ENCODE peak calls at places on chromosomes 4 and X, in five cellular contexts. Y is GM12878, I is Peyer's patch, S is tibial nerve, L is HCT116. C is an unnamed sample.

GRCh38 chr4:121182296-121182695 is 18.2 kb upstream of the TNIP3 start:
- DNase-seq in I (no peak), S (no peak), Y (no peak), L (no peak), C (peak)

GRCh38 chr4:163614866-163615265 is 120.4 kb downstream of the TMA16 start:
- DNase-seq in Y (no peak), L (no peak), S (no peak), I (no peak), C (no peak)

GRCh38 chr4:84809946-84810345 is 156.5 kb downstream of the WDFY3 start:
- DNase-seq in Y (no peak), S (no peak), L (no peak), I (no peak), C (no peak)

GRCh38 chrX:125152011-125152410 is 167.7 kb upstream of the TEX13C start:
- DNase-seq in L (no peak), I (no peak), Y (no peak), S (no peak), C (no peak)

GRCh38 chrX:11765449-11765848 is 7.4 kb downstream of the MSL3 start:
- DNase-seq in I (no peak), Y (no peak), S (no peak), L (no peak), C (no peak)

GRCh38 chrX:24493740-24494543 is 28.9 kb downstream of the PDK3 start:
- DNase-seq in L (no peak), Y (no peak), I (no peak), S (no peak), C (no peak)

GRCh38 chr4:12172198-12172970 is 743.7 kb upstream of the HS3ST1 start:
- DNase-seq in I (no peak), Y (no peak), S (no peak), L (no peak), C (no peak)

GRCh38 chrX:49878128-49878833 is 1.0 kb upstream of the USP27X start:
- DNase-seq in I (no peak), L (no peak), S (no peak), Y (no peak), C (no peak)

GRCh38 chr4:26858947-26859401 is 1.7 kb upstream of the STIM2 start:
- DNase-seq in L (no peak), I (no peak), Y (no peak), S (no peak), C (peak)

GRCh38 chr4:81164623-81165416 is 50.2 kb downstream of the PRKG2 start:
- DNase-seq in Y (no peak), S (no peak), I (peak), L (peak), C (no peak)

GRCh38 chr4:138398297-138398696 is 156.1 kb upstream of the SLC7A11 start:
- DNase-seq in Y (no peak), I (no peak), L (no peak), S (no peak), C (no peak)

GRCh38 chr4:180932365-180933001 is 1310.7 kb upstream of the TENM3 start:
- DNase-seq in S (no peak), L (no peak), Y (no peak), I (no peak), C (no peak)

GRCh38 chrX:140687706-140688105 is 21.9 kb upstream of the LINC00632 start:
- DNase-seq in Y (no peak), L (no peak), S (no peak), I (no peak), C (no peak)

GRCh38 chrX:108439961-108440696 is 491 bp downstream of the COL4A5 start:
- DNase-seq in Y (no peak), I (no peak), L (no peak), S (no peak), C (peak)

GRCh38 chr4:91958651-91959050 is 345.1 kb upstream of the GRID2 start:
- DNase-seq in S (no peak), Y (no peak), L (no peak), I (no peak), C (no peak)

GRCh38 chrX:118420462-118420861 is 74.6 kb downstream of the WDR44 start:
- DNase-seq in Y (no peak), S (no peak), I (no peak), L (no peak), C (peak)

GRCh38 chrX:13109811-13110210 is 65.4 kb upstream of the FAM9C start:
- DNase-seq in L (no peak), Y (no peak), S (no peak), I (no peak), C (no peak)

GRCh38 chrX:86121916-86122315 is 26.3 kb upstream of the DACH2 start:
- DNase-seq in Y (no peak), S (no peak), L (no peak), I (no peak), C (no peak)

GRCh38 chrX:152926923-152927322 is 29.1 kb downstream of the ZNF185 start:
- DNase-seq in L (no peak), S (no peak), Y (no peak), I (no peak), C (no peak)

GRCh38 chr4:137601924-137602323 is 69.6 kb upstream of the PCDH18 start:
- DNase-seq in I (no peak), L (no peak), S (no peak), Y (no peak), C (no peak)

GRCh38 chr4:42558156-42558555 is 98.7 kb downstream of the ATP8A1 start:
- DNase-seq in L (no peak), I (no peak), Y (no peak), S (no peak), C (no peak)

GRCh38 chr4:170248576-170248975 is 158.8 kb upstream of the AADAT start:
- DNase-seq in Y (no peak), L (no peak), I (no peak), S (no peak), C (no peak)

GRCh38 chr4:27692098-27692679 is 831.5 kb downstream of the STIM2 start:
- DNase-seq in I (no peak), Y (no peak), S (no peak), L (peak), C (peak)

GRCh38 chr4:78197947-78198346 is 140.8 kb downstream of the FRAS1 start:
- DNase-seq in Y (no peak), S (no peak), L (no peak), I (no peak), C (no peak)

GRCh38 chr4:136301773-136302172 is 1230.5 kb downstream of the PCDH18 start:
- DNase-seq in I (no peak), S (no peak), Y (no peak), L (no peak), C (no peak)

GRCh38 chrX:70254063-70254400 is 6.0 kb downstream of the P2RY4 start:
- DNase-seq in I (no peak), Y (no peak), L (peak), S (no peak), C (no peak)

GRCh38 chrX:153158319-153158718 is 20.8 kb upstream of the MAGEA1 start:
- DNase-seq in L (no peak), Y (no peak), S (no peak), I (no peak), C (no peak)

GRCh38 chr4:159169903-159170302 is 67.0 kb downstream of the RAPGEF2 start:
- DNase-seq in L (no peak), I (no peak), S (no peak), Y (no peak), C (no peak)

GRCh38 chrX:49041683-49042529 is 1.3 kb downstream of the TFE3 start:
- DNase-seq in Y (no peak), L (no peak), S (no peak), I (no peak), C (peak)

GRCh38 chr4:108794136-108794535 is 31.3 kb upstream of the ETNPPL start:
- DNase-seq in L (no peak), I (no peak), S (no peak), Y (no peak), C (no peak)

GRCh38 chrX:8783100-8784098 is 17.8 kb downstream of the FAM9A start:
- DNase-seq in S (no peak), Y (no peak), I (no peak), L (no peak), C (peak)
- TF ChIP-seq CTCF in S (no peak), Y (peak), I (peak), L (no peak), C (peak)

GRCh38 chrX:96684339-96685204 is at the start of gene DIAPH2:
- DNase-seq in I (peak), Y (peak), L (peak), S (peak), C (peak)
- TF ChIP-seq POLR2A in I (peak), Y (peak), L (no peak), S (peak), C (peak)

GRCh38 chr4:141860974-141861373 is 224.6 kb downstream of the IL15 start:
- DNase-seq in L (peak), I (no peak), S (no peak), Y (no peak), C (no peak)
- TF ChIP-seq CTCF in L (peak), I (peak), S (no peak), Y (no peak), C (no peak)

DNA sequence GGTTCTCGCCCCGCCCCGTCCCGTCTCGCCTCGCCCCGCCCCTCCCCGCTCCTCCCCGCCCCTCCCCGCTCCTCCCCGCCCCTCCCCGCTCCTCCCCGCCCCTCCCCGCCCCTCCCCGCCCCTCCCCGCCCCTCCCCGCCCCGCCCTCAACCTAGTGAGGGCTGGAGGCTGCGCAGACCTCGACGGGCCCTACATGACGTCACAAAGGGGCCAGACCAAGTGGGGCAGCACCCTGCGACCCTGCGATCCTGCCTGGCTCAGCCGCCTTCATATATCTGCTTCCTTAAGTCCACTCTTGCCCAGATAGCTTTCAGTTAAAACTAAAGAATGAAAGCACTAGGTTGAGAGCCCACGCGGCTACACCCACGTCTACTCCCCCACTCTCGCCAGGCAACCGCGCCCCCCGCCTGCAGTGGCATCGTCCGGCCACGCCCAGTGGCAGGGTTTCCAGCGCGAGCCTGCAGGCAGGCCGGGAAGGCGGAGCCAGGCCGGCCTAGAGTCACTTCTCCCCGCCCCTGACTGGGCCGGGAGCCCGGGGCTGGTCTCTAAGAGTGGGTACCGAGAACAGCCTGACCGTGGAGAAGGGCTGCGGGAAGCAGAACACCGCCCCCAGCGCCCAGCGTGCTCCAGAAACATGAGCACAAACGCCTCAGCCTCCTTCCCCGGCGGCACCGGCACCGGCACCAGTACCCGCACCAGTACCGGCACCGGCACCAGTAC is 1.5 kb upstream of the MAOA start:
- DNase-seq in I (peak), Y (peak), S (peak), L (peak), C (peak)
- TF ChIP-seq POLR2A in I (peak), Y (no peak), S (peak), L (no peak), C (peak)

DNA sequence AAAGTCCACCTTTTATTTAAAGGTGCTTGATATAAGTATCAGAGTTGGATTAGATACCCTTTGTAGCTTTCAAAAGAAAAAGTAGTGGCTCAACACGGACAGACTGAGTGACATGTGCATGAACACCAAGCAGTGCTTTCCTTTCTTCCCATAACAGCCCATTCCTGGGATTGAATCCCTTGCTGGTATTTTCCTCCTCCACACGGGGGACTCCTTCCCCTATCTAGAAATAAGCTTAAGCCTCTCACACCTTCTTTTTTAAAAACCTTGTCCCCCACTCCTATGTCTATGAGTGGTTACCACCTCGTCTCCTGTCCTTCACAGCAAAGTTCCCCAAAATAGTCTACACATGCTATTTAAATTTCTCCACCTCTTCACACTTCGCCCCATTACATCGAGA is 5.1 kb downstream of the AP1S2 start:
- DNase-seq in Y (no peak), S (no peak), I (no peak), L (no peak), C (peak)
- TF ChIP-seq CTCF in Y (peak), S (peak), I (no peak), L (no peak), C (no peak)

GRCh38 chr4:51842554-51843308 is at the start of gene DCUN1D4:
- DNase-seq in L (peak), S (peak), Y (peak), I (peak), C (peak)
- TF ChIP-seq POLR2A in L (no peak), S (peak), Y (peak), I (peak), C (peak)

DNA sequence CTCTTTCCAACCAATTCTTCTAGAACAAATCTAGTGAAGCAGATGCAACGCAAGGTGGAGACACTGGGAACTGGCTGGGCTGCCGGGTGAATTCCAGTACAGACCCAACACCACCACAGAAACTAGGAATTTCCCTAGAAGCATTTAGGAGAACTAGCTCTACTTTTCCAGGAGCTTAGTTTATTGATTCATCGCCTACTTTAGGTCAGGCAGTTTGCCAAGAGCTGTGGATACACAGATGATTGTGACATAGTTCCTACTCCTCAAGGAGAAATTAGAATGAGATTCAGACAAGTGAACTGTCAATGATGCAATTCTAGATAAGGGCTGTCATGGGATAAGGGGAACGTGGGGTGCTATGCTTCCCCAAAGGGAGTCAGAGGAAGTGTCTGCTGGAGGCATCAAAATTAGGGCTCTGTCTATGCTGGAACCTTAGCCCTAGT is 350.0 kb downstream of the CAMK2D start:
- DNase-seq in I (peak), S (no peak), L (no peak), Y (no peak), C (no peak)
- TF ChIP-seq CTCF in I (no peak), S (no peak), L (no peak), Y (no peak), C (no peak)

GRCh38 chr4:94615431-94615830 is 142.3 kb upstream of the BMPR1B start:
- DNase-seq in S (no peak), L (no peak), I (no peak), Y (no peak), C (no peak)
- TF ChIP-seq POLR2A in S (no peak), L (no peak), I (no peak), Y (no peak), C (no peak)